ENCODE peak calls at places on chromosomes 13 and 19, in four cellular contexts. P is ovary, H is stomach, W is Peyer's patch. U is an unnamed sample.

GRCh38 chr19:4173479-4174211 is 8.7 kb downstream of the SIRT6 start:
- DNase-seq in P (no peak), H (no peak), W (no peak), U (no peak)

GRCh38 chr13:109869312-109870237 is 83.2 kb upstream of the IRS2 start:
- DNase-seq in P (peak), H (peak), W (peak), U (peak)

GRCh38 chr13:93646247-93646646 is 419.6 kb downstream of the GPC6 start:
- DNase-seq in P (no peak), H (no peak), W (no peak), U (no peak)

GRCh38 chr13:94667190-94667589 is 45.2 kb downstream of the SOX21 start:
- DNase-seq in P (no peak), H (no peak), W (no peak), U (no peak)

GRCh38 chr19:47112166-47112663 is 1.4 kb downstream of the ZC3H4 start:
- DNase-seq in P (peak), H (peak), W (peak), U (peak)

GRCh38 chr19:16319466-16319865 is 5.2 kb upstream of the KLF2 start:
- DNase-seq in P (no peak), H (no peak), W (no peak), U (no peak)

GRCh38 chr19:51372649-51373504 is at the start of gene NKG7:
- DNase-seq in P (no peak), H (no peak), W (no peak), U (peak)

GRCh38 chr19:54136086-54136863 is 1.3 kb upstream of the CNOT3 start:
- DNase-seq in P (no peak), H (no peak), W (no peak), U (no peak)

GRCh38 chr19:1577929-1578618 is 9.9 kb upstream of the MEX3D start:
- DNase-seq in P (no peak), H (no peak), W (no peak), U (no peak)

GRCh38 chr13:34993470-34993869 is 51.4 kb downstream of the NBEA start:
- DNase-seq in P (no peak), H (no peak), W (no peak), U (no peak)

GRCh38 chr13:31444266-31444862 is 244.6 kb downstream of the B3GLCT start:
- DNase-seq in P (no peak), H (no peak), W (no peak), U (no peak)

GRCh38 chr19:13978306-13978705 is 26.0 kb downstream of the DCAF15 start:
- DNase-seq in P (peak), H (peak), W (peak), U (peak)

GRCh38 chr13:45333973-45334922 is 6.7 kb downstream of the TPT1 start:
- DNase-seq in P (no peak), H (no peak), W (no peak), U (no peak)

GRCh38 chr13:98511435-98511834 is 65.5 kb downstream of the STK24 start:
- DNase-seq in P (no peak), H (no peak), W (no peak), U (no peak)

GRCh38 chr13:97224544-97225324 is 2.6 kb downstream of the MBNL2 start:
- DNase-seq in P (peak), H (peak), W (no peak), U (no peak)

GRCh38 chr13:111033172-111034133 is 81.7 kb upstream of the ARHGEF7 start:
- DNase-seq in P (no peak), H (no peak), W (no peak), U (no peak)

GRCh38 chr13:79229761-79230160 is 176.3 kb downstream of the RBM26 start:
- DNase-seq in P (no peak), H (no peak), W (no peak), U (no peak)

GRCh38 chr13:109755551-109755950 is 30.8 kb downstream of the IRS2 start:
- DNase-seq in P (no peak), H (no peak), W (no peak), U (no peak)

GRCh38 chr13:49300716-49301589 is 53.2 kb downstream of the CDADC1 start:
- DNase-seq in P (peak), H (peak), W (peak), U (peak)
- H3K27ac ChIP-seq in P (no peak), H (no peak), W (no peak), U (no peak)

GRCh38 chr13:26052136-26052736 is 420 bp upstream of the SHISA2 start:
- DNase-seq in P (no peak), H (no peak), W (no peak), U (no peak)

GRCh38 chr13:26048745-26049144 is 3.1 kb downstream of the SHISA2 start:
- DNase-seq in P (no peak), H (no peak), W (no peak), U (no peak)

GRCh38 chr13:26053418-26053980 is 1.7 kb upstream of the SHISA2 start:
- DNase-seq in P (no peak), H (no peak), W (no peak), U (no peak)

GRCh38 chr13:26050568-26051230 is 1.1 kb downstream of the SHISA2 start:
- DNase-seq in P (no peak), H (peak), W (no peak), U (peak)

GRCh38 chr13:26051231-26052135 is at the start of gene SHISA2:
- DNase-seq in P (peak), H (peak), W (no peak), U (peak)
- TF ChIP-seq POLR2A in P (no peak), H (no peak), W (no peak), U (no peak)

GRCh38 chr13:113302940-113303339 is 5.9 kb downstream of the LAMP1 start:
- DNase-seq in P (no peak), H (no peak), W (no peak), U (no peak)
- H3K4me3 ChIP-seq in P (no peak), H (no peak), W (no peak), U (no peak)

GRCh38 chr19:39388657-39389056 is 2.2 kb downstream of the PAF1 start:
- DNase-seq in P (no peak), H (no peak), W (no peak), U (no peak)

GRCh38 chr19:39384839-39385568 is 5.9 kb downstream of the PAF1 start:
- DNase-seq in P (no peak), H (no peak), W (no peak), U (no peak)

GRCh38 chr19:39389621-39390414 is 1.1 kb downstream of the PAF1 start:
- DNase-seq in P (no peak), H (no peak), W (no peak), U (no peak)

GRCh38 chr19:39385629-39386411 is 5.1 kb downstream of the PAF1 start:
- DNase-seq in P (no peak), H (no peak), W (no peak), U (no peak)

DNA sequence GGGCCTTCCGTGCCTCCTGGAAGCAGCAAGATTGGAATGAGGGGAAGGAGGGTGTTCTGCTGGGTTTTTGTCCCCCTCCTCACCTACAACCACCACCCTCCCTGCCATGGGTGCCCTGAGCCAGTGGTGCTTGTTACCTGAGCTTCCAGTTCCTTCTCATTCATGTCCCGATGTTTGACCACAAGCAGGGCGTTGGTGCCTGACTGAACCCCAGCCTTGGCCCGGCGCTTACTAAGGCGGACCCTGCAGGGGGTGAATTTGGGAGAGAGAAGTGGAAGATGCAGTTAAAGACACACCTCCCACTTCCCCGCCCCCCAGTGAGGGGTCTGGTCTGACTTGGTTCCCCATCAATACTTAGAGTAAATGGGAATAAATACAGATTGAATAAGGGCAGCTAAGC is 4.3 kb downstream of the PAF1 start:
- DNase-seq in P (no peak), H (no peak), W (no peak), U (no peak)
- H3K27ac ChIP-seq in P (no peak), H (no peak), W (no peak), U (no peak)

GRCh38 chr19:6060600-6061391 is 49.5 kb downstream of the RFX2 start:
- DNase-seq in P (no peak), H (no peak), W (no peak), U (peak)
- TF ChIP-seq POLR2A in P (no peak), H (no peak), W (no peak), U (no peak)

DNA sequence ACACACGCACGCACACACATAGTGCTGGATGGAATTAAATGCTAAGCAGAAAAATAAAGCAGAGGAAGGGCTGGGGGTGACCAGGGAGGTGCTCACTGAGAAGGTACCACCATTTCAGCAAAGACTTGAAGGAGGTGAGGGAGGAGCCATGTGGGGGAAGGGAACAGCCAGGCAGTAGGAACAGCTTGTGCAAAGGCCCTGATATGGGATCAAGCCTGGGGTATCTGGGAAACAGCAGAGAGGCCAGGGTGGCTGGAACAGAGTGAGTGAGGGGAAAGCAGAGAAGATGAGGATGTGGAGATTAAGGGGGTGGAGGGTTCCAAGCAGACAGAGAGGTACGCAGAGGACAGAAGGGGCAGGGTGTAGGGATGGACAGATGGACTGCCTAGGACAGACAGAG is 25.2 kb downstream of the NOTCH3 start:
- DNase-seq in P (no peak), H (no peak), W (no peak), U (no peak)
- H3K4me3 ChIP-seq in P (no peak), H (no peak), W (no peak), U (no peak)

GRCh38 chr13:51714663-51715168 is 89.2 kb downstream of the DHRS12 start:
- DNase-seq in P (no peak), H (no peak), W (no peak), U (no peak)

GRCh38 chr13:51721485-51721884 is 82.5 kb downstream of the DHRS12 start:
- DNase-seq in P (no peak), H (no peak), W (no peak), U (no peak)

GRCh38 chr13:51713807-51714206 is 90.2 kb downstream of the DHRS12 start:
- DNase-seq in P (no peak), H (no peak), W (no peak), U (no peak)

GRCh38 chr13:51715613-51716012 is 88.3 kb downstream of the DHRS12 start:
- DNase-seq in P (no peak), H (no peak), W (no peak), U (no peak)

DNA sequence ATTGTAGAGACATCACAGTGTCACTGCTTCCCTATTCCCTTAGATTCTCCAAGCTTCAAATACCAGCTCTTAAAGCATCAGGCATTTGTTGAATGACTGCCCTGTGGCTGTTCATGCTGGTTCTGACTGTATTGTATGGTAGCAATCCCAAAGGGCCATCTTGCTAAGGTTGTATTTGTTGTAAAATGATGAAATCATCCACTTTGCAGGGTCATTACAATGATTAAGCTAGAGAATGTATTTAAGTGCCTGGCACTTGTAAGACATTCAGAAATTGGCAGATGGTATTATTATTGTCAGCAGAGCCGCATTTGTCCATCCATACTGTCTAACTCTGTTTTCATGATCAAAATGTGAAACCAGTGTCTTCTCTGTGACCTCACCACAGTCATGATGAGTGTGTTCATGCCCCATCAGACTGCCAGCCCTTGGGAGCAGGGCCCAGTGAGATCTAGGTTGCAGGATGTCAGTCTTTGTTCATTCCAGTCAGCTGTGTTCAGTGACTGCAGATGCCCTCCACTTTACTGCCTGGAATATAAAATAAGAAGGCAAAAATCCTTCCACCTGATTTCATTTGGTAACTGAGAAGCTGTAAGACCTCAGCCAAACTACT is 86.1 kb downstream of the DHRS12 start:
- DNase-seq in P (no peak), H (no peak), W (no peak), U (no peak)
- H3K27ac ChIP-seq in P (no peak), H (no peak), W (no peak), U (no peak)

GRCh38 chr19:33303791-33304759 is 1.7 kb upstream of the CEBPA start:
- DNase-seq in P (peak), H (peak), W (peak), U (peak)

GRCh38 chr19:33301011-33301899 is 1.1 kb downstream of the CEBPA start:
- DNase-seq in P (no peak), H (peak), W (peak), U (no peak)

GRCh38 chr19:33301900-33302174 is 497 bp downstream of the CEBPA start:
- DNase-seq in P (no peak), H (no peak), W (no peak), U (no peak)

GRCh38 chr19:33302974-33303790 is 848 bp upstream of the CEBPA start:
- DNase-seq in P (peak), H (peak), W (peak), U (peak)

GRCh38 chr19:33302175-33302973 is at the start of gene CEBPA:
- DNase-seq in P (peak), H (peak), W (peak), U (peak)
- TF ChIP-seq POLR2A in P (peak), H (no peak), W (peak), U (no peak)

GRCh38 chr19:23481043-23481442 is 85.8 kb upstream of the ZNF91 start:
- DNase-seq in P (no peak), H (no peak), W (no peak), U (no peak)
- H3K4me3 ChIP-seq in P (no peak), H (no peak), W (no peak), U (no peak)